ENCODE peak calls at places on chromosomes 12 and 14, in four cellular contexts. One of them, this sample, is unnamed.

GRCh38 chr12:11693068-11693467 is 43.6 kb downstream of the ETV6 start:
- DNase-seq in IMR-90: no peak
- DNase-seq in H9: no peak
- DNase-seq in H1: no peak
- DNase-seq in this sample: no peak

GRCh38 chr14:63276492-63277342 is 42.0 kb downstream of the GPHB5 start:
- DNase-seq in IMR-90: peak; percentile 64
- DNase-seq in H9: no peak
- DNase-seq in H1: no peak
- DNase-seq in this sample: peak; percentile 59

GRCh38 chr12:94930216-94930654 is 73.3 kb downstream of the NDUFA12 start:
- DNase-seq in IMR-90: no peak
- DNase-seq in H9: no peak
- DNase-seq in H1: no peak
- DNase-seq in this sample: no peak

GRCh38 chr12:107903377-107904061 is 129.0 kb downstream of the ASCL4 start:
- DNase-seq in IMR-90: no peak
- DNase-seq in H9: peak; percentile 95
- DNase-seq in H1: no peak
- DNase-seq in this sample: peak; percentile 82

GRCh38 chr12:52561880-52562449 is 9.0 kb upstream of the KRT71 start:
- DNase-seq in IMR-90: no peak
- DNase-seq in H9: peak; percentile 53
- DNase-seq in H1: no peak
- DNase-seq in this sample: peak; percentile 47

GRCh38 chr12:23729354-23729753 is 220.1 kb downstream of the SOX5 start:
- DNase-seq in IMR-90: peak; percentile 50
- DNase-seq in H9: no peak
- DNase-seq in H1: no peak
- DNase-seq in this sample: no peak

GRCh38 chr12:1307796-1308195 is 286.6 kb downstream of the FBXL14 start:
- DNase-seq in IMR-90: no peak
- DNase-seq in H9: no peak
- DNase-seq in H1: no peak
- DNase-seq in this sample: no peak

GRCh38 chr12:93363854-93364297 is 13.8 kb upstream of the NUDT4 start:
- DNase-seq in IMR-90: no peak
- DNase-seq in H9: no peak
- DNase-seq in H1: no peak
- DNase-seq in this sample: no peak

GRCh38 chr12:85568395-85569103 is 267.7 kb downstream of the RASSF9 start:
- DNase-seq in IMR-90: no peak
- DNase-seq in H9: no peak
- DNase-seq in H1: no peak
- DNase-seq in this sample: no peak

GRCh38 chr12:52043386-52044212 is 7.6 kb upstream of the NR4A1 start:
- DNase-seq in IMR-90: no peak
- DNase-seq in H9: no peak
- DNase-seq in H1: no peak
- DNase-seq in this sample: no peak

GRCh38 chr12:25839470-25839869 is 119.0 kb upstream of the RASSF8 start:
- DNase-seq in IMR-90: peak; percentile 70
- DNase-seq in H9: no peak
- DNase-seq in H1: no peak
- DNase-seq in this sample: no peak

DNA sequence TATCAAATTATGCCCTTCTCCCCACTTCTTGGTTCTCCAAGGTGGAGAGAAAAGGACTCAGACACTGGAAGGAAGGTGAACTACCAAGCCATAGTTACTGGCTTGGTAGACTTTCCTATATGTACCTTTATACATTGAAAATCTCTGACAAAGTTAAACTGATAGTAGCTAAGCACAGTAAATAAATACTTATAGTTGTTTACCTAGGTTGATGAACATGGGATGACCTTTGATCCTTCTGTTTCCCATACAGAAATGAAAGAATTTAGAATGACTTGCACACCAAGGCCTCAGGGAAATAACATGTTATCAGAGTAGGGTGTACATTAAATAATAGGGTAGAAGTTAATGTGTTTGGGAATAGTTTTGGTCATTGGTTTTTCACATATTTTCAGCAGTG is 6.7 kb downstream of the ARHGAP5 start:
- DNase-seq in IMR-90: no peak
- DNase-seq in H9: no peak
- DNase-seq in H1: no peak
- DNase-seq in this sample: no peak
- H4K5ac ChIP-seq in IMR-90: no peak overlapping the region
- H4K5ac ChIP-seq in H9: no peak overlapping the region
- H4K5ac ChIP-seq in H1: no peak overlapping the region
- H4K5ac ChIP-seq in this sample: no peak overlapping the region

GRCh38 chr12:116601524-116601923 is 42.3 kb downstream of the MAP1LC3B2 start:
- DNase-seq in IMR-90: peak; percentile 46
- DNase-seq in H9: no peak
- DNase-seq in H1: no peak
- DNase-seq in this sample: no peak
- H4K8ac ChIP-seq in IMR-90: no peak overlapping the region
- H4K8ac ChIP-seq in H9: no peak overlapping the region
- H4K8ac ChIP-seq in H1: no peak overlapping the region
- H4K8ac ChIP-seq in this sample: no peak overlapping the region

GRCh38 chr12:55631056-55631455 is 5.6 kb upstream of the OR10P1 start:
- DNase-seq in IMR-90: no peak
- DNase-seq in H9: no peak
- DNase-seq in H1: no peak
- DNase-seq in this sample: no peak

GRCh38 chr12:55629058-55629841 is 7.4 kb upstream of the OR10P1 start:
- DNase-seq in IMR-90: no peak
- DNase-seq in H9: no peak
- DNase-seq in H1: no peak
- DNase-seq in this sample: no peak

GRCh38 chr12:55636116-55636655 is 506 bp upstream of the OR10P1 start:
- DNase-seq in IMR-90: no peak
- DNase-seq in H9: no peak
- DNase-seq in H1: no peak
- DNase-seq in this sample: no peak

GRCh38 chr12:55634186-55634585 is 2.5 kb upstream of the OR10P1 start:
- DNase-seq in IMR-90: no peak
- DNase-seq in H9: no peak
- DNase-seq in H1: no peak
- DNase-seq in this sample: no peak

DNA sequence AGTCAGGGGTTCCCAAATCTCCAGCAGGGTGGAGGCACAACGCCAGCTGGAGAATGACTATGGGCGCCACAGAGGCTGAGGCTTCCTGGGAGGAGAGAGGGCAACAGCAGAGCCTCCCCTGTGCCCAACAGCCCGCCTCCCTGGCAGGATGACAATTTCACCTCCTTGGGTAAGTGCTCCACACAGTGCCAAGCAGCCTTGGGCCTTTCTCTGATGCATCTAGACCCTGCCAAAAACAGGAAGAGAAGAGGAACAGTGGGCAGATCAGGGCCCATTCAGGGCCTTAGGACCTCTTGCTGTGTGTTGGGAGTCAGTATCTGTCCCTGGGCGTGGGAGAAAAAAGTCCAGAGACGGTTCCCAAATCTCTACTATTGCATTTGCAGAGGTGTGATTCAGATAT is 4.9 kb upstream of the OR10P1 start:
- DNase-seq in IMR-90: no peak
- DNase-seq in H9: no peak
- DNase-seq in H1: no peak
- DNase-seq in this sample: no peak
- H4K5ac ChIP-seq in IMR-90: no peak overlapping the region
- H4K5ac ChIP-seq in H9: no peak overlapping the region
- H4K5ac ChIP-seq in H1: no peak overlapping the region
- H4K5ac ChIP-seq in this sample: no peak overlapping the region

GRCh38 chr14:38302034-38302433 is 46.1 kb upstream of the CLEC14A start:
- DNase-seq in IMR-90: no peak
- DNase-seq in H9: no peak
- DNase-seq in H1: no peak
- DNase-seq in this sample: no peak
- H4K8ac ChIP-seq in IMR-90: no peak overlapping the region
- H4K8ac ChIP-seq in H9: no peak overlapping the region
- H4K8ac ChIP-seq in H1: no peak overlapping the region
- H4K8ac ChIP-seq in this sample: no peak overlapping the region

This sample was measured in mesendoderm.